ENCODE peak calls at places on chromosomes 13 and 19, in six cellular contexts. N, J, U, G, D and M are unnamed samples. For H3K27me3, the result is how much of the 10 kb centered on the place peaks cover.

GRCh38 chr19:44447864-44448674 is at the start of gene ZNF229:
- DNase-seq in N (peak), J (peak), U (peak), G (peak), D (peak), M (peak)

GRCh38 chr13:36275190-36276002 is 22.2 kb downstream of the CCDC169 start:
- DNase-seq in N (peak), J (peak), U (no peak), G (no peak), D (peak), M (no peak)

GRCh38 chr19:1122972-1123363 is 19.2 kb downstream of the GPX4 start:
- DNase-seq in N (no peak), J (no peak), U (peak), G (peak), D (peak), M (no peak)

GRCh38 chr19:55474269-55475265 is 1.9 kb upstream of the ZNF628 start:
- DNase-seq in N (no peak), J (no peak), U (peak), G (no peak), D (no peak), M (no peak)

GRCh38 chr19:7515471-7516226 is at the start of gene ZNF358:
- DNase-seq in N (no peak), J (peak), U (peak), G (peak), D (no peak), M (no peak)

GRCh38 chr19:28023064-28023463 is 1189.9 kb downstream of the UQCRFS1 start:
- DNase-seq in N (no peak), J (no peak), U (no peak), G (no peak), D (no peak), M (no peak)

GRCh38 chr19:14015454-14016035 is 9.4 kb upstream of the RFX1 start:
- DNase-seq in N (no peak), J (no peak), U (no peak), G (no peak), D (no peak), M (no peak)

GRCh38 chr13:26759156-26759906 is 1.3 kb downstream of the GPR12 start:
- DNase-seq in N (no peak), J (no peak), U (no peak), G (no peak), D (no peak), M (no peak)

GRCh38 chr19:19606021-19606420 is 12.5 kb downstream of the PBX4 start:
- DNase-seq in N (no peak), J (no peak), U (no peak), G (no peak), D (peak), M (no peak)

GRCh38 chr19:741506-742131 is 9.3 kb upstream of the MISP start:
- DNase-seq in N (no peak), J (no peak), U (peak), G (no peak), D (no peak), M (no peak)

GRCh38 chr13:43122706-43123268 is 99.4 kb downstream of the DNAJC15 start:
- DNase-seq in N (no peak), J (no peak), U (no peak), G (no peak), D (no peak), M (no peak)

GRCh38 chr13:36418022-36418805 is 14.1 kb upstream of the CCNA1 start:
- DNase-seq in N (no peak), J (no peak), U (no peak), G (no peak), D (peak), M (no peak)

GRCh38 chr13:87122551-87122950 is 548.6 kb upstream of the SLITRK5 start:
- DNase-seq in N (no peak), J (no peak), U (no peak), G (no peak), D (no peak), M (no peak)

GRCh38 chr13:30585748-30586262 is 31.9 kb upstream of the USPL1 start:
- DNase-seq in N (peak), J (no peak), U (no peak), G (no peak), D (no peak), M (no peak)

GRCh38 chr19:55549500-55550320 is 4.4 kb upstream of the SBK3 start:
- DNase-seq in N (peak), J (no peak), U (peak), G (no peak), D (peak), M (no peak)

GRCh38 chr13:106566682-106567420 is 1.1 kb downstream of the ARGLU1 start:
- DNase-seq in N (no peak), J (peak), U (peak), G (peak), D (peak), M (peak)

GRCh38 chr13:74052402-74052928 is 81.7 kb downstream of the KLF12 start:
- DNase-seq in N (no peak), J (peak), U (no peak), G (no peak), D (no peak), M (no peak)

GRCh38 chr13:43389573-43389972 is 366.2 kb downstream of the DNAJC15 start:
- DNase-seq in N (no peak), J (no peak), U (no peak), G (no peak), D (no peak), M (no peak)

GRCh38 chr13:24038405-24038804 is 122.1 kb upstream of the SPATA13 start:
- DNase-seq in N (no peak), J (no peak), U (no peak), G (peak), D (peak), M (no peak)

GRCh38 chr13:27523345-27524073 is 73.1 kb upstream of the MTIF3 start:
- DNase-seq in N (no peak), J (no peak), U (no peak), G (no peak), D (no peak), M (no peak)

GRCh38 chr13:90055121-90055520 is 1292.4 kb upstream of the MIR17HG start:
- DNase-seq in N (no peak), J (no peak), U (no peak), G (no peak), D (peak), M (no peak)

GRCh38 chr13:21546372-21546771 is 57.6 kb downstream of the MICU2 start:
- DNase-seq in N (no peak), J (no peak), U (no peak), G (no peak), D (no peak), M (no peak)

GRCh38 chr13:20191311-20191901 is 1.3 kb downstream of the GJB2 start:
- DNase-seq in N (no peak), J (no peak), U (no peak), G (no peak), D (peak), M (no peak)

GRCh38 chr19:19554074-19555023 is 16.3 kb downstream of the CILP2 start:
- DNase-seq in N (no peak), J (no peak), U (peak), G (peak), D (no peak), M (peak)

GRCh38 chr13:59771272-59771671 is 392.5 kb downstream of the DIAPH3 start:
- DNase-seq in N (no peak), J (no peak), U (no peak), G (no peak), D (no peak), M (no peak)

GRCh38 chr13:36382030-36382429 is 35.8 kb upstream of the SPART start:
- DNase-seq in N (no peak), J (no peak), U (no peak), G (no peak), D (peak), M (no peak)

GRCh38 chr13:98508280-98509074 is 68.4 kb downstream of the STK24 start:
- DNase-seq in N (peak), J (no peak), U (no peak), G (no peak), D (peak), M (no peak)

GRCh38 chr19:12792048-12792852 is 964 bp downstream of the JUNB start:
- DNase-seq in N (no peak), J (no peak), U (peak), G (peak), D (peak), M (no peak)

GRCh38 chr19:43997631-43998290 is 5.0 kb upstream of the ZNF230 start:
- DNase-seq in N (no peak), J (no peak), U (no peak), G (no peak), D (no peak), M (no peak)

GRCh38 chr13:50587839-50588373 is 255.6 kb downstream of the DLEU7 start:
- DNase-seq in N (no peak), J (no peak), U (no peak), G (no peak), D (no peak), M (no peak)

GRCh38 chr13:50588736-50589135 is 254.8 kb downstream of the DLEU7 start:
- DNase-seq in N (no peak), J (no peak), U (no peak), G (no peak), D (no peak), M (no peak)

GRCh38 chr13:50587122-50587521 is 256.4 kb downstream of the DLEU7 start:
- DNase-seq in N (no peak), J (no peak), U (no peak), G (no peak), D (no peak), M (no peak)

GRCh38 chr13:50581586-50582196 is 261.8 kb downstream of the DLEU7 start:
- DNase-seq in N (no peak), J (no peak), U (no peak), G (no peak), D (no peak), M (no peak)

GRCh38 chr13:50584856-50585580 is 258.5 kb downstream of the DLEU7 start:
- DNase-seq in N (no peak), J (no peak), U (no peak), G (no peak), D (no peak), M (no peak)
- TF ChIP-seq CTCF in N (no peak), J (no peak), U (no peak), G (no peak), D (no peak), M (no peak)

GRCh38 chr19:10135551-10136334 is 16.0 kb upstream of the EIF3G start:
- DNase-seq in N (no peak), J (no peak), U (no peak), G (peak), D (no peak), M (no peak)

GRCh38 chr19:10137751-10138682 is 18.3 kb upstream of the EIF3G start:
- DNase-seq in N (no peak), J (no peak), U (no peak), G (no peak), D (no peak), M (no peak)

GRCh38 chr19:10138879-10139795 is 19.4 kb upstream of the EIF3G start:
- DNase-seq in N (no peak), J (no peak), U (no peak), G (no peak), D (no peak), M (no peak)

GRCh38 chr19:10134040-10134439 is 14.3 kb upstream of the EIF3G start:
- DNase-seq in N (no peak), J (no peak), U (no peak), G (no peak), D (no peak), M (no peak)

DNA sequence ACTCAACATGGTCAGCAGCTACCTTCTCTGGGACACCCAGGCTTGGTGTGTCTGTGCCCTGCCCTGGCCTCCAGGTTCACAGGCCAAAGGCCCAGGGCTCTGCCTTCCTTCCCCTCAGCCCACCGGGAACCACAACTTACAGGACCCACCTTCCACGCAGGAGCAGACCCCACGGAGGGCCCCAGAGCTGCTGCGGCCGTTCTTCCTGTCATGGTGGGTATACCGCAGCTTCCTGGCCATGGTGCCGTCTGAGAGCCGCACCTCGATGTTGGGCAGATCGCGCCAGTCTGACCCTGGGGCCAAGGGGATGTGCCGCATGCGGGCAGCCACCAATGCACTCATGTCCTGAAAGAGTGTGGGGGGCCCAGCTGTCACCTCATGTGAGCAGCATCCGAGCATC is 17.2 kb upstream of the EIF3G start:
- DNase-seq in N (no peak), J (no peak), U (no peak), G (no peak), D (no peak), M (no peak)
- H3K27me3 ChIP-seq in N (under half), J (under half), U (under half), G (under half), D (under half), M (under half)

DNA sequence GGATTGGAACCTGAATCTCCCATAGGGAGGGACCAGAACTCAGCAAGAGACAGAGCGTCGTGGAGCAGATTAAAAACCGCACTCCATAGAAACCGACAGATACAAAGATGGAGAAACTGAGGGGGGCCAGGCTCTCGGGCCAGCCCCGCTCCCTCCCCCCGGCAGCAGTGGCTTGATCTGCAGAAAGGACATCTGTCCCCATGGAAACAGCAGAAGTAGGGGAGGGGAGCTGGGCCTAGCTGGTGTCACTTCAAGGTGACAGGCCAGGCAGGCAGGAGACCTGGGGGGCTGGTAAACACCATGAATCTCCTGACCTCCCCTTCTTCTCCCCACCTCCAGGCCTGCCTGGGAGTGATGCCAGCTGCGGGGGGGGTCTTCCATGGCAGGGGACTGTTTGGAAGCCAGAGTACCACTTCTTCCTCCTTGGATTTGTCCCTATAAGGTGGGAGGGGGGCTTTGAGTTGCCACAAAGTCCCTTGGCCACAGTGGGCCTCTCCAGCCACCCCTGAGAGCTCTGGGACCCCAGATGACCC is 10.9 kb downstream of the TMIGD2 start:
- DNase-seq in N (no peak), J (no peak), U (no peak), G (no peak), D (no peak), M (no peak)
- H3K27ac ChIP-seq in N (no peak), J (no peak), U (no peak), G (no peak), D (no peak), M (no peak)

GRCh38 chr19:9109959-9110358 is 2.7 kb upstream of the OR7G2 start:
- DNase-seq in N (no peak), J (no peak), U (no peak), G (no peak), D (no peak), M (no peak)

GRCh38 chr19:9107375-9107774 is at the start of gene OR7G2:
- DNase-seq in N (no peak), J (no peak), U (no peak), G (no peak), D (no peak), M (no peak)
- TF ChIP-seq CTCF in N (no peak), J (no peak), U (no peak), G (no peak), D (no peak), M (no peak)

GRCh38 chr13:45575830-45576180 is 39.7 kb downstream of the ERICH6B start:
- DNase-seq in N (no peak), J (no peak), U (no peak), G (no peak), D (no peak), M (no peak)

DNA sequence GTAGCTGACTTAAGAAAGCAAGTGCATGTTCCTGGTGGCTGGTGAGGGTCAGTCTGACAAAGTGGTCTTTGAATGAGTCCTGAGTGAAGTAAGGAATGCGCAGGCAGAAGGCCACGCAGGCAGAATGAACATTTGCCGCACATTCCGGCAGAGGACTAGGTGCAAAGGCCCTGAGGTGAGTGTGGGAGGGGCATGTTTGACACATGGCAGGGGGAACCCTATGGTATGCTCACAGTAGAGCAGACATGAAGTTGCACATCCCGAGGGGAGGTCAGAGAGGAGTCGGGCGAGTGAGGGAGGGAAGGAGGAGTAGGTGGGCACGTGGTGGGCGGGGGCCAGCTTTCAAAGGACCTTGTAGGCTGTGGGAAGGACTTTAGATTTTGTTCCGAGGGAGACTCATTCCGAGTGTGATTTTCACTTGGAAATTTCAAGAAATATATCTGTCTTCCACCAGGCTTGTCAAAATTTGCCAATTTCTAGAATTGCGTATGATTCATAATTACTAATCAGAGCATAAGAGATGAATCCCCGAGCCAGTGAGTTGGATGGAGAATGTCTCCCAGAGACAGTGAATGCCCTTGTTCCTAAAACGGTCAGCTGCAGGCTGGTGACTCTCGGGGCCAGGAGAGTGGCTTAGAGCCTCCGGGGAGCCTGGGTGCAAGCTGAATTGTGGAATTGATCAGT is 40.3 kb downstream of the ERICH6B start:
- DNase-seq in N (no peak), J (no peak), U (no peak), G (no peak), D (no peak), M (no peak)
- H3K27me3 ChIP-seq in N (under half), J (under half), U (under half), G (under half), D (half or more), M (under half)

GRCh38 chr13:71055644-71056043 is 811.4 kb downstream of the DACH1 start:
- DNase-seq in N (no peak), J (no peak), U (no peak), G (no peak), D (no peak), M (no peak)

GRCh38 chr13:71051573-71051972 is 815.4 kb downstream of the DACH1 start:
- DNase-seq in N (no peak), J (no peak), U (no peak), G (no peak), D (no peak), M (no peak)

GRCh38 chr13:71055047-71055446 is 812.0 kb downstream of the DACH1 start:
- DNase-seq in N (no peak), J (no peak), U (no peak), G (no peak), D (no peak), M (no peak)

GRCh38 chr13:71054358-71054757 is 812.6 kb downstream of the DACH1 start:
- DNase-seq in N (no peak), J (no peak), U (no peak), G (no peak), D (no peak), M (no peak)

DNA sequence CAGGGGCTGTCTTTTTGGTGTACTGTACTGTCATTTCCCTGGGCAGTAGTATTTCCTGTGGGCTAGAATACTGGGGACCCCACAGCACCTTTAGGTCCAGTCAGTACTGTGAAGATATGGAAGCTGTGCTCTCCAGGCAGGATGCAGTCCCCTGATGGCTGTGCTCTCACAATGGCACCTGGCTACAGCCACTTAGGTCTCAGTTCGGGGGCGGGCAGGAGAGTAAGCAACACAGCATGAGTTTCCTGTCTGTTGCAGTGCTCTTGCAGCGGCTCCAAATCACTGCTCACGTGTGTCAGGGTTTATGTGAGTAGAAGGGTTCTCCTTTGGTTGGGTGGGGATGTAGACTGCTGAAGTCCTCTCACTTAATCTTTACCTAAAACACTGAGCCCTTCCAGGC is 810.4 kb downstream of the DACH1 start:
- DNase-seq in N (no peak), J (no peak), U (peak), G (no peak), D (no peak), M (no peak)
- H3K27ac ChIP-seq in N (no peak), J (no peak), U (no peak), G (no peak), D (no peak), M (no peak)